ENCODE peak calls at places on chromosomes 6 and 20, in seven cellular contexts. T is SJSA1; Q is naive thymus-derived CD4-positive, alpha-beta T cell; A is HCT116; S is right atrium auricular region; X is GM23248; L is neural progenitor cell. G is an unnamed sample.
A peak's percentile ranks its signal among the peaks of the same experiment; 100 is the strongest.

GRCh38 chr6:157620905-157621304 is 202.1 kb upstream of the SNX9 start:
- DNase-seq in X (no peak), T (no peak), S (no peak), Q (no peak), A (no peak), L (no peak), G (no peak)

GRCh38 chr20:10674684-10675455 is 1.1 kb upstream of the JAG1 start:
- DNase-seq in L (peak; percentile 93), S (peak; percentile 84), Q (no peak), X (peak; percentile 86), T (peak; percentile 85), A (peak; percentile 48), G (peak; percentile 85)

GRCh38 chr20:50258790-50259483 is 68.3 kb downstream of the CEBPB start:
- DNase-seq in Q (no peak), A (no peak), L (no peak), S (no peak), T (no peak), X (no peak), G (no peak)

GRCh38 chr6:161414180-161414579 is 140.3 kb upstream of the AGPAT4 start:
- DNase-seq in X (no peak), Q (no peak), L (no peak), S (no peak), A (no peak), T (no peak), G (no peak)

GRCh38 chr6:12017263-12017662 is 5.2 kb downstream of the HIVEP1 start:
- DNase-seq in S (no peak), T (no peak), Q (peak; percentile 62), L (no peak), X (no peak), A (no peak), G (no peak)

GRCh38 chr6:28977351-28978136 is 27.6 kb downstream of the ZNF311 start:
- DNase-seq in T (no peak), X (peak; percentile 78), L (peak; percentile 51), A (no peak), Q (peak; percentile 12), S (no peak), G (peak; percentile 58)

GRCh38 chr6:152271681-152272464 is 365.3 kb downstream of the SYNE1 start:
- DNase-seq in S (peak; percentile 75), X (peak; percentile 77), A (no peak), Q (no peak), L (no peak), T (no peak), G (peak; percentile 35)

GRCh38 chr6:139713911-139714527 is 339.6 kb upstream of the CITED2 start:
- DNase-seq in S (no peak), T (no peak), L (no peak), X (no peak), Q (no peak), A (no peak), G (no peak)

GRCh38 chr20:4898845-4899244 is 102.5 kb downstream of the SLC23A2 start:
- DNase-seq in S (no peak), A (no peak), T (no peak), L (no peak), X (no peak), Q (no peak), G (no peak)

GRCh38 chr6:137159912-137160311 is 13.5 kb downstream of the IL22RA2 start:
- DNase-seq in Q (no peak), L (no peak), A (no peak), X (no peak), T (no peak), S (no peak), G (no peak)

GRCh38 chr6:1477432-1478090 is 88.2 kb downstream of the FOXF2 start:
- DNase-seq in X (no peak), T (peak; percentile 75), Q (no peak), A (no peak), L (no peak), S (no peak), G (no peak)

GRCh38 chr20:21361266-21361665 is 36.1 kb downstream of the NKX2-4 start:
- DNase-seq in Q (no peak), A (no peak), S (no peak), T (no peak), L (no peak), X (peak; percentile 50), G (no peak)

DNA sequence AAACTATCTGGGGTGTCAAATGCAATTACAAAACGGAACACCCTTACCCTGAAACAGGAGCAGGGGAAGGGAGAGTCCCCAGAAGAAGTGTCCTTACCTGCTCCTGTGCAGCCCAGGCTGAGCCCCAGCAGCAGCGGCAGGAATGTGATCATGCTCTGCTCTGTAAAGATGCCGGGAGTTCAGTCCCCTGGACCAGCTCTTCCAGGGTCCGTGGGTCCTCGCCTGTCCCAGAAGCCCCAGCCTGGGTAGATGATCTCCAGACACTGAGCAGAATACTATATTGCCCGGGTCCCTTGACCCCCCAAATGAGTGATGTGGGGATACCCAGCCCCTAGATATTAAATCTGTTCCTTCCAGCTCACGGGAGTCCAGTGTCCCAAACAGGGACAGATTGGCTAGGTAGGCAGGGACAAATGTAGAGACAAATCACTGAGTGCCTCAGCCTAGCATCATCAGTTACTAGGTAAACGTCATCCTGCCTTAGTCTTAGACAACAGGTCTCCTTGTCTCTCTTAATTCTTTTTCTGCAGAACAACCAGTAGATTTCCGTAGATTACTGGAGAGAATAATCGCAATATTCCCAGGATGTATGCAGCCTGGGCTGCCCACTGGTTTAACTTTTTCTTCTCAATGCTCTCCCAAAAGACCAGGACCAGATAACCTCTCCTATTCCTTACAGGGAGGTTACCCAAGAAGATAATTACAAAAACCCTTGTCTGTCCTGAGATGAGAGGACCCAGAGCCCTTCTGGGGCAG is at the start of gene HLA-DMB:
- DNase-seq in X (peak; percentile 80), A (peak; percentile 75), Q (peak; percentile 75), L (peak; percentile 87), T (no peak), S (no peak), G (peak; percentile 12)
- H3K4me3 ChIP-seq in X (peak within 1 kb of the TSS; percentile 39), A (peak within 1 kb of the TSS; percentile 30), Q (peak within 1 kb of the TSS; percentile 66), L (peak within 1 kb of the TSS; percentile 40), T (no peak within 1 kb of the TSS), S (peak within 1 kb of the TSS; percentile 27), G (no peak within 1 kb of the TSS)

GRCh38 chr20:64100946-64101688 is 6.2 kb downstream of the NPBWR2 start:
- DNase-seq in L (no peak), T (no peak), X (no peak), S (no peak), Q (no peak), A (no peak), G (no peak)

GRCh38 chr20:64098471-64099013 is 8.8 kb downstream of the NPBWR2 start:
- DNase-seq in L (no peak), T (no peak), X (no peak), A (no peak), S (no peak), Q (no peak), G (no peak)

GRCh38 chr20:64100566-64100888 is 6.8 kb downstream of the NPBWR2 start:
- DNase-seq in T (no peak), L (no peak), S (no peak), Q (no peak), A (no peak), X (no peak), G (no peak)

GRCh38 chr20:64099086-64099786 is 8.1 kb downstream of the NPBWR2 start:
- DNase-seq in S (no peak), L (no peak), A (no peak), T (no peak), X (no peak), Q (no peak), G (no peak)

DNA sequence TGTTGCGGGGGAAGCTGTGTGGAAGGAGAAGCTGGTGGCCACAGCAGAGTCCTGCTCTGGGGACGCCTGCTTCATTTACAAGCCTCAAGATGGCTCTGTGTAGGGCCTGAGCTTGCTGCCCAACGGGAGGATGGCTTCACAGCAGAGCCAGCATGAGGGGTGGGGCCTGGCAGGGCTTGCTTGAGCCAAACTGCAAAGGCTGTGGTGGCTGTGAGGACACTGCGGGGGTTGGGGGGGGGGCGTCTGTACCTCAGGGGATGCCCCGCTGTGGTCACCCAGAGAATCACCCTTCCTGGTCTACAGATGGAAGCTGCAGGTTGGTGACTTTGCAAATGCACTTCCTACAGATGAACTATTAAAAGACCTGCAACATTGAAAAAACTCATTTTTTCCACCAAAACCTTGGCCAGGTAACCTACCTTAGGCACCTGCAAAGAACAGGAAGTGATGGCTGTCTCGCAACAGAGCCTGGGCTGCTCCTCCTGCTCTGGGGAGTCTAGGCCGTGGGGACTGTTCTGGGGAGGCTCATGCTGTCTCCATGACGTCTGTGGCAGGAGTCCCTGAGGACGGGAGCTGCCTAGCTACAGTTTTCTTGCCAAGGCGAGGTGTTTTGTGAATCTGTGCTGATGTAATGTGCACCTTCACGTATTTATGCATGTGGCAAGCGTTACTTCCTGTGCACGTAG is 7.3 kb downstream of the NPBWR2 start:
- DNase-seq in X (no peak), Q (no peak), S (no peak), L (no peak), T (no peak), A (no peak), G (no peak)
- H3K4me1 ChIP-seq in X (no peaks in the 10 kb centered on the region), Q (peaks cover 10% of the 10 kb centered on the region), S (no peaks in the 10 kb centered on the region), L (peaks cover 4% of the 10 kb centered on the region), T (peaks cover 4% of the 10 kb centered on the region), A (peaks cover 13% of the 10 kb centered on the region), G (peaks cover 5% of the 10 kb centered on the region)

GRCh38 chr6:24721461-24722215 is 2.7 kb upstream of the C6orf62 start:
- DNase-seq in Q (no peak), L (no peak), T (no peak), A (no peak), S (no peak), X (peak; percentile 92), G (no peak)

GRCh38 chr6:24720604-24721460 is 1.9 kb upstream of the C6orf62 start:
- DNase-seq in X (peak; percentile 100), Q (peak; percentile 100), L (peak; percentile 100), T (peak; percentile 100), S (peak; percentile 100), A (peak; percentile 99), G (peak; percentile 99)

GRCh38 chr6:24718449-24719124 is 367 bp downstream of the C6orf62 start:
- DNase-seq in A (no peak), X (no peak), Q (peak; percentile 22), S (no peak), L (no peak), T (no peak), G (no peak)

GRCh38 chr6:24719125-24719931 is at the start of gene C6orf62:
- DNase-seq in L (peak; percentile 45), S (no peak), X (peak; percentile 83), Q (peak; percentile 40), A (no peak), T (no peak), G (peak; percentile 46)

DNA sequence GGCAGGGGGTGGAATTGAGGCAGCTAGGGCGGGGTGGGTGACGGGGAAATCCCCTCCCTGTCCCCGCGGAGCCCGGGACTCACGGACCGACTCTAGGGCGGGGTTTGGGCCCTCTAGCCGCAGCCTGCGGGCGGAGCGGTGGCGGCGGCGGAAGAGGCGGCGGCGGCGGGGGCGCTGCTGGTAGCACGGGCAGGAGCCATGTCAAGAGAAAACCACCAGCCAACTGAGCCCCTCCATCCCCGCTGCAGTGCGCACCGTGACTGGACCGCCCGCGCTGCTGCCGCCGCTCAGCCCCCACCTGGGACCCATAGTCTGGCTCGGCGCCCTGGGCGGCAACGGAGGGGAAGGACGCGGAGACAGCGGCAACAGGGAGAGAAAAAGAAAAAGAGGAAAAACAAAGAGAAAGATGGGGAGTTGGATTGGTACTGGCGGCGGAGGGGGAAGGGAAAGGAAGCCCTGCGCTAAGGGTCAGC is 1.2 kb upstream of the C6orf62 start:
- DNase-seq in L (peak; percentile 66), T (peak; percentile 73), A (no peak), Q (peak; percentile 77), S (no peak), X (peak; percentile 81), G (peak; percentile 62)
- H3K9me3 ChIP-seq in L (no peaks in the 10 kb centered on the region), T (no peaks in the 10 kb centered on the region), A (no peaks in the 10 kb centered on the region), Q (no peaks in the 10 kb centered on the region), S (no peaks in the 10 kb centered on the region), X (no peaks in the 10 kb centered on the region), G (no peaks in the 10 kb centered on the region)

GRCh38 chr6:163413054-163413344 is 1.5 kb upstream of the QKI start:
- DNase-seq in L (no peak), X (no peak), Q (no peak), A (no peak), T (no peak), S (no peak), G (no peak)
- H3K4me3 ChIP-seq in L (peak overlapping the region; percentile 68), X (peak overlapping the region; percentile 80), Q (peak overlapping the region; percentile 62), A (no peak overlapping the region), T (peak overlapping the region; percentile 73), S (peak overlapping the region; percentile 58), G (peak overlapping the region; percentile 49)

G was measured in HAP-1.